ENCODE peak calls at places on chromosomes 2 and 18, in eight cellular contexts. X, W, P, F, Y, N, Q and C are unnamed samples.

GRCh38 chr18:77098554-77099174 is 33.9 kb downstream of the MBP start:
- DNase-seq in N (peak; percentile 23), W (no peak), Y (no peak), X (no peak), F (no peak), P (no peak), Q (no peak), C (no peak)

GRCh38 chr2:66901344-66901743 is 466.4 kb downstream of the MEIS1 start:
- DNase-seq in N (no peak), F (no peak), Q (no peak), P (no peak), X (no peak), W (no peak), Y (no peak), C (no peak)

GRCh38 chr2:230184727-230185578 is 34.8 kb downstream of the SP110 start:
- DNase-seq in Y (no peak), N (no peak), W (no peak), Q (no peak), F (no peak), X (no peak), P (no peak), C (no peak)

GRCh38 chr2:121191191-121192170 is 93.5 kb downstream of the TFCP2L1 start:
- DNase-seq in Q (no peak), N (no peak), P (no peak), W (no peak), X (no peak), F (no peak), Y (no peak), C (no peak)

GRCh38 chr2:43041661-43042360 is 184.6 kb downstream of the ZFP36L2 start:
- DNase-seq in F (peak; percentile 95), Y (no peak), Q (no peak), N (peak; percentile 88), W (peak; percentile 36), P (no peak), X (no peak), C (peak; percentile 88)

GRCh38 chr2:6864938-6865345 is 765 bp downstream of the CMPK2 start:
- DNase-seq in Y (no peak), W (no peak), Q (no peak), P (no peak), X (no peak), F (no peak), N (no peak), C (no peak)

GRCh38 chr18:2907459-2908145 is 60.8 kb downstream of the EMILIN2 start:
- DNase-seq in P (peak; percentile 5), Q (no peak), W (no peak), N (no peak), X (peak; percentile 63), F (no peak), Y (no peak), C (no peak)

GRCh38 chr18:37170984-37171383 is 342.1 kb downstream of the KIAA1328 start:
- DNase-seq in X (no peak), Q (no peak), N (no peak), Y (no peak), F (no peak), P (no peak), W (no peak), C (no peak)

GRCh38 chr2:74427551-74427950 is 6.0 kb downstream of the WDR54 start:
- DNase-seq in P (no peak), W (no peak), Q (no peak), F (no peak), N (peak; percentile 59), Y (no peak), X (no peak), C (no peak)

GRCh38 chr2:53785378-53785777 is 1.4 kb downstream of the ASB3 start:
- DNase-seq in X (no peak), F (no peak), Q (no peak), Y (no peak), N (no peak), P (no peak), W (peak; percentile 10), C (no peak)

GRCh38 chr18:25233582-25234362 is 118.2 kb downstream of the ZNF521 start:
- DNase-seq in W (peak; percentile 43), Q (no peak), Y (no peak), N (no peak), X (no peak), F (no peak), P (no peak), C (no peak)

GRCh38 chr2:46549159-46549902 is 70.0 kb downstream of the TMEM247 start:
- DNase-seq in Y (peak; percentile 11), P (no peak), N (no peak), X (no peak), W (no peak), Q (no peak), F (no peak), C (no peak)

GRCh38 chr2:177264209-177264538 is 353 bp downstream of the NFE2L2 start:
- DNase-seq in N (no peak), W (no peak), P (no peak), F (no peak), Y (no peak), Q (no peak), X (no peak), C (no peak)

GRCh38 chr18:79377187-79377891 is 18.4 kb upstream of the NFATC1 start:
- DNase-seq in P (no peak), Y (no peak), N (no peak), W (no peak), X (no peak), Q (no peak), F (no peak), C (no peak)

GRCh38 chr18:67951166-67951565 is 434.6 kb upstream of the DSEL start:
- DNase-seq in P (no peak), N (peak; percentile 19), Y (no peak), Q (no peak), W (no peak), F (no peak), X (no peak), C (no peak)

GRCh38 chr2:239267411-239267941 is 133.3 kb downstream of the HDAC4 start:
- DNase-seq in W (no peak), X (peak; percentile 79), Q (peak; percentile 86), P (no peak), N (peak; percentile 64), F (peak; percentile 13), Y (no peak), C (no peak)

GRCh38 chr2:42761554-42761953 is 2.4 kb downstream of the OXER1 start:
- DNase-seq in Q (no peak), W (no peak), P (no peak), X (no peak), N (no peak), Y (no peak), F (no peak), C (no peak)

GRCh38 chr2:179843541-179843940 is 17.9 kb downstream of the ZNF385B start:
- DNase-seq in Y (no peak), F (no peak), N (no peak), W (no peak), X (no peak), Q (no peak), P (no peak), C (no peak)

GRCh38 chr18:43596106-43596712 is 318.9 kb upstream of the SYT4 start:
- DNase-seq in F (no peak), Q (peak; percentile 55), X (no peak), Y (no peak), P (no peak), W (peak; percentile 39), N (peak; percentile 14), C (no peak)

GRCh38 chr2:44100351-44100750 is 68.3 kb upstream of the PPM1B start:
- DNase-seq in P (peak; percentile 21), N (peak; percentile 86), F (peak; percentile 99), W (no peak), Y (no peak), Q (no peak), X (peak; percentile 91), C (peak; percentile 84)

GRCh38 chr2:2566396-2567323 is 235.6 kb upstream of the MYT1L start:
- DNase-seq in X (no peak), N (no peak), F (no peak), P (no peak), Q (peak; percentile 8), W (no peak), Y (no peak), C (no peak)

GRCh38 chr2:68716948-68717661 is 17.5 kb upstream of the ARHGAP25 start:
- DNase-seq in N (no peak), W (no peak), Y (no peak), Q (no peak), P (no peak), X (no peak), F (no peak), C (no peak)

GRCh38 chr2:112482309-112483046 is 522 bp downstream of the TTL start:
- DNase-seq in W (peak; percentile 24), Q (peak; percentile 53), N (peak; percentile 56), Y (peak; percentile 12), F (peak; percentile 50), P (no peak), X (peak; percentile 20), C (no peak)

GRCh38 chr18:77127769-77128671 is 4.6 kb downstream of the MBP start:
- DNase-seq in Q (peak; percentile 55), X (peak; percentile 99), Y (no peak), W (peak; percentile 46), F (peak; percentile 99), P (no peak), N (peak; percentile 99), C (peak; percentile 58)

GRCh38 chr2:74514368-74515270 is at the start of gene TLX2:
- DNase-seq in P (no peak), Y (no peak), X (no peak), Q (no peak), W (no peak), F (no peak), N (no peak), C (no peak)

GRCh38 chr2:223042704-223043118 is 9.3 kb upstream of the KCNE4 start:
- DNase-seq in X (no peak), Q (no peak), N (peak; percentile 88), F (peak; percentile 59), P (no peak), W (no peak), Y (no peak), C (no peak)

GRCh38 chr18:36786686-36787085 is 42.1 kb downstream of the TPGS2 start:
- DNase-seq in W (no peak), N (peak; percentile 36), F (no peak), X (no peak), P (peak; percentile 42), Q (no peak), Y (no peak), C (no peak)

GRCh38 chr2:68387408-68388350 is 22.6 kb downstream of the PLEK start:
- DNase-seq in N (no peak), F (no peak), W (no peak), X (peak; percentile 75), Q (peak; percentile 50), Y (no peak), P (no peak), C (no peak)

GRCh38 chr2:1773883-1774282 is 29.6 kb upstream of the PXDN start:
- DNase-seq in N (no peak), W (no peak), P (no peak), F (no peak), Y (no peak), Q (no peak), X (no peak), C (no peak)

GRCh38 chr2:196376984-196377877 is 205.9 kb upstream of the STK17B start:
- DNase-seq in N (peak; percentile 21), Q (peak; percentile 27), F (no peak), X (no peak), P (no peak), W (no peak), Y (no peak), C (peak; percentile 45)

GRCh38 chr2:230671117-230671516 is 41.5 kb upstream of the CAB39 start:
- DNase-seq in Y (no peak), P (no peak), W (no peak), N (peak; percentile 66), F (peak; percentile 71), X (no peak), Q (no peak), C (no peak)